ENCODE peak calls at places on chromosomes 1 and 21, in nine cellular contexts. D is GM23338, B is HCT116, M is fibroblast of lung, U is hepatocyte, T is neural progenitor cell, F is mammary epithelial cell, O is PC-9, L is MM.1S. C is an unnamed sample. For H3K4me1, the result is how much of the 10 kb centered on the place peaks cover.

GRCh38 chr1:179807691-179808485 is 64.8 kb downstream of the FAM163A start:
- DNase-seq in D (no peak), B (no peak), M (peak), U (peak), T (no peak), F (peak), O (no peak), L (no peak), C (peak)

GRCh38 chr1:73194965-73195364 is 912.6 kb upstream of the NEGR1 start:
- DNase-seq in D (no peak), B (no peak), M (no peak), U (no peak), T (no peak), F (no peak), O (no peak), L (no peak), C (no peak)

GRCh38 chr1:27099154-27099903 is 55.6 kb downstream of the SLC9A1 start:
- DNase-seq in D (peak), B (no peak), M (peak), U (peak), T (peak), F (peak), O (peak), L (no peak), C (no peak)

GRCh38 chr21:42923553-42924432 is 1.6 kb downstream of the ERVH48-1 start:
- DNase-seq in D (peak), B (peak), M (peak), U (peak), T (peak), F (peak), O (peak), L (peak), C (peak)

GRCh38 chr1:3695326-3696217 is 43.3 kb downstream of the TP73 start:
- DNase-seq in D (peak), B (no peak), M (peak), U (peak), T (peak), F (no peak), O (peak), L (no peak), C (no peak)

GRCh38 chr1:26096471-26096870 is 15.2 kb upstream of the PDIK1L start:
- DNase-seq in D (no peak), B (no peak), M (no peak), U (no peak), T (no peak), F (no peak), O (no peak), L (no peak), C (no peak)

GRCh38 chr1:181064030-181064594 is 24.4 kb upstream of the IER5 start:
- DNase-seq in D (no peak), B (no peak), M (no peak), U (no peak), T (peak), F (no peak), O (no peak), L (no peak), C (no peak)

GRCh38 chr1:116553386-116554115 is 17.3 kb downstream of the CD58 start:
- DNase-seq in D (peak), B (peak), M (no peak), U (no peak), T (no peak), F (peak), O (no peak), L (no peak), C (no peak)

GRCh38 chr1:181483561-181484291 is 409 bp downstream of the CACNA1E start:
- DNase-seq in D (peak), B (no peak), M (no peak), U (no peak), T (peak), F (no peak), O (no peak), L (no peak), C (no peak)

GRCh38 chr1:109726007-109726406 is 14.0 kb downstream of the GSTM5 start:
- DNase-seq in D (no peak), B (no peak), M (no peak), U (no peak), T (no peak), F (no peak), O (no peak), L (no peak), C (no peak)

GRCh38 chr1:229033480-229033879 is 237.4 kb upstream of the RAB4A start:
- DNase-seq in D (no peak), B (no peak), M (no peak), U (no peak), T (no peak), F (no peak), O (no peak), L (no peak), C (no peak)

GRCh38 chr1:187275985-187276580 is 447.3 kb downstream of the PLA2G4A start:
- DNase-seq in D (no peak), B (no peak), M (no peak), U (no peak), T (no peak), F (no peak), O (no peak), L (no peak), C (no peak)

GRCh38 chr1:59879556-59879955 is 47.0 kb downstream of the CYP2J2 start:
- DNase-seq in D (peak), B (peak), M (peak), U (peak), T (peak), F (peak), O (peak), L (peak), C (peak)

GRCh38 chr21:40049031-40049958 is 182.1 kb downstream of the PCP4 start:
- DNase-seq in D (no peak), B (no peak), M (peak), U (peak), T (no peak), F (peak), O (no peak), L (no peak), C (no peak)

GRCh38 chr1:41791667-41792484 is 126.8 kb downstream of the HIVEP3 start:
- DNase-seq in D (no peak), B (no peak), M (no peak), U (no peak), T (no peak), F (no peak), O (no peak), L (no peak), C (no peak)

GRCh38 chr1:28086651-28087050 is 1.8 kb downstream of the EYA3 start:
- DNase-seq in D (no peak), B (no peak), M (no peak), U (no peak), T (no peak), F (no peak), O (no peak), L (no peak), C (no peak)

GRCh38 chr1:3460653-3461237 is 6.3 kb downstream of the ARHGEF16 start:
- DNase-seq in D (no peak), B (no peak), M (peak), U (peak), T (no peak), F (no peak), O (peak), L (no peak), C (no peak)

GRCh38 chr1:25658791-25659431 is 42.3 kb downstream of the MAN1C1 start:
- DNase-seq in D (no peak), B (no peak), M (no peak), U (no peak), T (no peak), F (no peak), O (no peak), L (no peak), C (no peak)

GRCh38 chr1:236156512-236157208 is 14.3 kb downstream of the GPR137B start:
- DNase-seq in D (no peak), B (no peak), M (no peak), U (no peak), T (no peak), F (no peak), O (no peak), L (peak), C (no peak)

GRCh38 chr1:145912128-145912641 is 2.3 kb upstream of the ITGA10 start:
- DNase-seq in D (no peak), B (no peak), M (no peak), U (no peak), T (no peak), F (no peak), O (no peak), L (no peak), C (no peak)

GRCh38 chr1:86504895-86505625 is 36.3 kb downstream of the CLCA1 start:
- DNase-seq in D (no peak), B (no peak), M (peak), U (no peak), T (no peak), F (no peak), O (peak), L (no peak), C (no peak)

GRCh38 chr1:238960071-238960470 is 426.3 kb upstream of the CHRM3 start:
- DNase-seq in D (no peak), B (no peak), M (peak), U (no peak), T (no peak), F (peak), O (no peak), L (no peak), C (no peak)

GRCh38 chr1:208499601-208500000 is 255.4 kb upstream of the PLXNA2 start:
- DNase-seq in D (no peak), B (no peak), M (no peak), U (no peak), T (no peak), F (no peak), O (no peak), L (no peak), C (no peak)

GRCh38 chr1:88973520-88974137 is 18.8 kb downstream of the KYAT3 start:
- DNase-seq in D (peak), B (peak), M (peak), U (peak), T (peak), F (peak), O (no peak), L (peak), C (no peak)

GRCh38 chr1:6466751-6467150 is 778 bp upstream of the TNFRSF25 start:
- DNase-seq in D (no peak), B (no peak), M (no peak), U (no peak), T (no peak), F (no peak), O (no peak), L (no peak), C (no peak)

GRCh38 chr1:10794724-10795304 is 1.6 kb downstream of the CASZ1 start:
- DNase-seq in D (peak), B (no peak), M (peak), U (peak), T (peak), F (peak), O (peak), L (no peak), C (no peak)

GRCh38 chr1:94797286-94797685 is 22.9 kb upstream of the SLC44A3 start:
- DNase-seq in D (no peak), B (no peak), M (no peak), U (no peak), T (no peak), F (no peak), O (no peak), L (no peak), C (no peak)

DNA sequence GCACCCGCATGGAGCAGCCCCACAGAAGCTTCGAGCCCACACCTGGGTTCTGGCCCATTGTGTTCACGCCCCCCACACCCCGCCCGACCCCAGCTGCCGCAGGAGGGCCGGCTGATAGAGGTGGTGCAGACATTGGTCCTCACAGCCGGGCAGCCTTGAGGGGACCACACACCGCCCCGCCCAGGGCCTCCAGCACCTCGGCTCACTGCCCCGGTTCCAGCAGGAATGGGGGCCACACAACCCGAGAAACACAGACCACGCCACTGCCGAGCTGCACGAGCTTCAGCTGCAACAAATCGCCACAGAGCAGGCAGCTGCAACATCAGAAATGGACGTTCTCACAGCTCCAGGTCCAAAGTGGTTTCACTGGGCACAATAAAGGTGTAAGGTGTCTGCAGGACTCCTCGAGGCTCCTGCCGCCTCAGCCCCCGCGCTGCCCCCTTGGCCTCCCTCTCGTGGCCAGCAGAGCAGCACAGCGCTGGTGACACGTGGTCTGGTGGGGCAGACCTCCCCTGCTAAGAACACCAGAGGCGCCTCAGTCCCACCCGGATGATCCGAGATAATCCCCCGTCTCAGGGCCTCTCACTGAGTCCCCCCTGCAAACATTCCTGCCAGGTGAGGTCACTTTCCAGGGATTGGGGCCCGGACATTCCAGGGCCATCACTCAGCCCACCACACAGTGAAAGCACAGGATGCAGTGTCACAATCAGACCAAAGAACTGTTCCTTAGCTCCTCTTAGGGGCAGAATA is 62.3 kb upstream of the ADARB1 start:
- DNase-seq in D (peak), B (peak), M (peak), U (peak), T (peak), F (peak), O (peak), L (no peak), C (no peak)
- TF ChIP-seq EZH2 in D (no peak), B (no peak), M (no peak), U (no peak), T (peak), F (no peak), O (no peak), L (no peak), C (no peak)

GRCh38 chr1:205340674-205341073 is 16.0 kb downstream of the KLHDC8A start:
- DNase-seq in D (no peak), B (no peak), M (no peak), U (no peak), T (no peak), F (no peak), O (no peak), L (no peak), C (no peak)

GRCh38 chr1:205337481-205337880 is 15.9 kb upstream of the NUAK2 start:
- DNase-seq in D (no peak), B (no peak), M (no peak), U (no peak), T (no peak), F (no peak), O (no peak), L (no peak), C (no peak)

GRCh38 chr1:205339717-205340116 is 17.0 kb downstream of the KLHDC8A start:
- DNase-seq in D (no peak), B (no peak), M (no peak), U (no peak), T (no peak), F (no peak), O (no peak), L (no peak), C (no peak)

GRCh38 chr1:205338011-205338410 is 16.5 kb upstream of the NUAK2 start:
- DNase-seq in D (no peak), B (no peak), M (no peak), U (no peak), T (no peak), F (no peak), O (no peak), L (no peak), C (no peak)

GRCh38 chr1:205339197-205339702 is 17.5 kb downstream of the KLHDC8A start:
- DNase-seq in D (no peak), B (no peak), M (no peak), U (no peak), T (no peak), F (no peak), O (no peak), L (no peak), C (no peak)
- H3K4me1 ChIP-seq in D (under half), B (under half), M (under half), U (under half), T (under half), F (under half), O (under half), L (under half), C (under half)

DNA sequence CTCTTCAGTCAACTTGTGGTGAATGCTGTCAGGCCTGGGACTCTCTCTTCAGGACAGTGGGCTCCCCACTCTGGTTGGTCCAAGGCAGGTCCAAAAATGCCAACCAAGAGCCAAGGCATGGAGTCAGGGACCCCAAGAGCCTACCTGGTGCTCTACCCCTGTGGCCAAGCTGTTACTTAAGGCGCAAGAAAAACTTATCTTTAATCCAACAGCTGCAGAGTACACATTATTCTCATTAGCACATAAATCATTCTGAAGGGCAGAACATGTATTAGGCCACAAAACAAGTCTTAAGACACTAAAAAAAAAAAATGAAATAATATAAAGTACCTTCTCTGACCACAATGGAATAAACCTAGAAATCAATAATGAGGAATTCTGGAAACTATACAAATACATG is 65.7 kb downstream of the FAF1 start:
- DNase-seq in D (no peak), B (no peak), M (no peak), U (no peak), T (no peak), F (no peak), O (no peak), L (no peak), C (no peak)
- TF ChIP-seq CTCF in D (no peak), B (no peak), M (no peak), U (no peak), T (no peak), F (no peak), O (no peak), L (no peak), C (no peak)

GRCh38 chr1:19047373-19047772 is 90.9 kb upstream of the IFFO2 start:
- DNase-seq in D (no peak), B (no peak), M (no peak), U (no peak), T (peak), F (no peak), O (no peak), L (no peak), C (no peak)

GRCh38 chr1:19044975-19045831 is 88.7 kb upstream of the IFFO2 start:
- DNase-seq in D (no peak), B (no peak), M (peak), U (no peak), T (no peak), F (no peak), O (no peak), L (no peak), C (no peak)

GRCh38 chr1:19046972-19047371 is 90.5 kb upstream of the IFFO2 start:
- DNase-seq in D (no peak), B (no peak), M (no peak), U (no peak), T (no peak), F (no peak), O (no peak), L (no peak), C (no peak)

GRCh38 chr1:19044471-19044870 is 88.0 kb upstream of the IFFO2 start:
- DNase-seq in D (no peak), B (no peak), M (no peak), U (no peak), T (no peak), F (no peak), O (no peak), L (no peak), C (no peak)

GRCh38 chr1:19045898-19046889 is 89.7 kb upstream of the IFFO2 start:
- DNase-seq in D (no peak), B (no peak), M (peak), U (no peak), T (no peak), F (no peak), O (no peak), L (no peak), C (no peak)
- TF ChIP-seq EZH2 in D (no peak), B (no peak), M (no peak), U (no peak), T (no peak), F (no peak), O (no peak), L (no peak), C (no peak)

DNA sequence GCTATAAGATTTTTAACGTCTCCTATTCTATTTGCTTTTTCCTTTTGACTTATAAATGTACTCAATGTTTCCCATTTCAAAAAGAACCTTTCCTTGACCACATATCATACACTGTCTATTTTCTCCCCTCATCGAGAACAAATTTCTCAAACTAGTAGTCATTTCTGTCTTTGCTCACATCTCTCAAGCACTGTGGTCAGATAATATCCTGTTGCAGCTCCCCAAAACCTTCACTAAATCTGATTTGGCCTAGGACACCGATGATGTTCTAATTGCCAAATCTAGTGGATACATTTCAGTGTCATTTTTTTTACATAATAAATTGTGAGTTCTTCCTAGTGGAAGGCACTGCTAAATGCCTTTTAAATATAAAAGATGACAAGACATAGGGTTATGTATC is 19.4 kb downstream of the CXADR start:
- DNase-seq in D (no peak), B (no peak), M (no peak), U (no peak), T (no peak), F (no peak), O (no peak), L (no peak), C (no peak)
- H3K4me1 ChIP-seq in D (half or more), B (under half), M (under half), U (under half), T (under half), F (under half), O (under half), L (under half), C (under half)

GRCh38 chr1:2412773-2413494 is 570 bp upstream of the PEX10 start:
- DNase-seq in D (no peak), B (no peak), M (peak), U (peak), T (peak), F (no peak), O (no peak), L (no peak), C (no peak)
- TF ChIP-seq CTCF in D (no peak), B (no peak), M (no peak), U (no peak), T (no peak), F (no peak), O (no peak), L (no peak), C (no peak)

GRCh38 chr1:65524931-65525296 is 104.4 kb downstream of the LEPR start:
- DNase-seq in D (no peak), B (no peak), M (no peak), U (no peak), T (peak), F (no peak), O (no peak), L (no peak), C (no peak)

GRCh38 chr1:65527211-65527610 is 106.7 kb downstream of the LEPR start:
- DNase-seq in D (no peak), B (no peak), M (peak), U (no peak), T (no peak), F (peak), O (no peak), L (no peak), C (no peak)

GRCh38 chr1:65525297-65526048 is 105.0 kb downstream of the LEPR start:
- DNase-seq in D (peak), B (no peak), M (no peak), U (peak), T (peak), F (no peak), O (no peak), L (no peak), C (no peak)

GRCh38 chr1:65527672-65528071 is 107.2 kb downstream of the LEPR start:
- DNase-seq in D (no peak), B (no peak), M (no peak), U (no peak), T (peak), F (no peak), O (no peak), L (no peak), C (no peak)

GRCh38 chr1:65526049-65526556 is 105.6 kb downstream of the LEPR start:
- DNase-seq in D (peak), B (no peak), M (no peak), U (no peak), T (no peak), F (no peak), O (no peak), L (no peak), C (no peak)
- TF ChIP-seq EZH2 in D (no peak), B (no peak), M (peak), U (peak), T (no peak), F (peak), O (no peak), L (no peak), C (peak)

GRCh38 chr1:8396083-8396911 is 78.4 kb downstream of the SLC45A1 start:
- DNase-seq in D (peak), B (no peak), M (peak), U (no peak), T (peak), F (no peak), O (no peak), L (no peak), C (no peak)
- H3K4me1 ChIP-seq in D (under half), B (under half), M (under half), U (under half), T (under half), F (under half), O (half or more), L (under half), C (under half)

C was measured in keratinocyte.